ENCODE peak calls at places on chromosomes 13 and 19, in four cellular contexts. O, L, U and D are unnamed samples. For H3K4me1, the result is how much of the 10 kb centered on the place peaks cover.

GRCh38 chr13:89925107-89925506 is 1422.4 kb upstream of the MIR17HG start:
- DNase-seq in L (peak), U (peak), O (no peak), D (no peak)

GRCh38 chr13:43005460-43006236 is 13.6 kb upstream of the EPSTI1 start:
- DNase-seq in L (peak), O (no peak), U (no peak), D (no peak)

GRCh38 chr13:43132228-43132627 is 108.8 kb downstream of the DNAJC15 start:
- DNase-seq in O (no peak), L (peak), U (peak), D (peak)

GRCh38 chr19:10085641-10086031 is 481 bp upstream of the SHFL start:
- DNase-seq in L (no peak), O (peak), U (no peak), D (no peak)

GRCh38 chr13:32745509-32745908 is 159.3 kb downstream of the PDS5B start:
- DNase-seq in O (no peak), L (no peak), U (no peak), D (no peak)

GRCh38 chr13:20633802-20634201 is 66.8 kb downstream of the IFT88 start:
- DNase-seq in U (no peak), L (no peak), O (no peak), D (peak)

GRCh38 chr13:41306271-41307150 is 4.6 kb upstream of the NAA16 start:
- DNase-seq in O (no peak), U (no peak), L (no peak), D (no peak)

GRCh38 chr19:33705090-33705847 is 83.5 kb downstream of the CHST8 start:
- DNase-seq in O (no peak), L (no peak), U (no peak), D (no peak)

GRCh38 chr13:42707596-42707995 is 73.8 kb upstream of the FAM216B start:
- DNase-seq in O (no peak), L (no peak), U (no peak), D (no peak)

GRCh38 chr19:46626441-46626840 is 1.6 kb upstream of the PTGIR start:
- DNase-seq in U (no peak), L (no peak), O (no peak), D (no peak)
- H3K4me1 ChIP-seq in U (under half), L (under half), O (under half), D (under half)

DNA sequence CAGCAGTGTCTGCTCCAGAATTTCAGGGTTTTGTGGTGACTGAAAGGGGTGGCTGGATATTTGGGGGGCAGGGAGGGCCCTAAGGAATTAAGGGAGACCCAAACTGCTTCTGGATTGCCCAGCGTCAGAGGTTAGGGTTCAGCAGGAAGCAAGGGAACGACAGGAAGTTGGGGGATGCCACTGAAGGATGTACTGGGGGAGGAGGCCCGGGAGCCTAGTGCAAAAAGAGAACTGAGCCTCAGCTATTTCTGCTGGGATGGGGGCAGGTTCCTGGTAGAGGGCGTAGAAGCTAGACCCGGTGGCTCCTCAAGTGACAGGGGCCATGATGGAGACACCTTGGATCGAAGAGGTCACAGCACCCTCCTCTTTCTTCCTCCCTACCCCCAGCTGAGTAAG is 1.1 kb downstream of the CYP2S1 start:
- DNase-seq in O (no peak), L (no peak), U (no peak), D (no peak)
- H3K27ac ChIP-seq in O (no peak), L (no peak), U (peak), D (no peak)

DNA sequence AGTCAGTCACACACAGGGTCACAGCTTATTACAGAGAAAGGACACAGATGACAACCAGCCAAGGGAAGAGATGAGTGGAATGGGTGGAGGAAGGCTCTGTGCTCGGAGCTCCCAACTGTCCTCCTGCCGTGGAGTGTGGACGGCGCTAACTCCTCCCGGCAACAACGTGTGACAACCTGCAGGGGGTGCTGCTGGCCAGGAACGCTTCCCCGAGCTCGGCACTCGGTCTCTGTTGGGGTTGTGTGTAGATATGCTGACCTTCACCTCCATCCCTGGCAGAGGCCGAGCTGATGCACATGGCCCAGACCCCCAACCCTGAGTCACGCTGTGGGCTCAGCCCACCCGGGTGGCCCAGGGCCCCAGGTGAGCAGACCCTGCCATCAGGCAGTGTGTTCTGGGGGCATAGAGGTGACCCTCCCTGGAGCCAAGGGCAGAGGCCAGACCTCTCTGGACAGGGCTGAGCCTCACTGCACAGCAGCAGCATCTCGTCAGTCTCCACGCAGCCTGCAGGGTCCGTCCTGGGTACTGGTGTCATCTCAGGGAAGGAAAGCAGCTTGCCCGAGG is 14.1 kb downstream of the ZNF444 start:
- DNase-seq in L (no peak), O (no peak), U (no peak), D (no peak)
- TF ChIP-seq CTCF in L (peak), O (no peak), U (peak), D (peak)

GRCh38 chr19:11408591-11408990 is 10.5 kb downstream of the RGL3 start:
- DNase-seq in U (no peak), L (no peak), O (no peak), D (no peak)

GRCh38 chr19:11414544-11414943 is 4.6 kb downstream of the RGL3 start:
- DNase-seq in O (no peak), U (no peak), L (no peak), D (no peak)

GRCh38 chr19:11405846-11406643 is 13.1 kb downstream of the RGL3 start:
- DNase-seq in L (no peak), U (no peak), O (no peak), D (no peak)

GRCh38 chr19:11416346-11417052 is 2.6 kb downstream of the RGL3 start:
- DNase-seq in O (no peak), U (no peak), L (no peak), D (no peak)

DNA sequence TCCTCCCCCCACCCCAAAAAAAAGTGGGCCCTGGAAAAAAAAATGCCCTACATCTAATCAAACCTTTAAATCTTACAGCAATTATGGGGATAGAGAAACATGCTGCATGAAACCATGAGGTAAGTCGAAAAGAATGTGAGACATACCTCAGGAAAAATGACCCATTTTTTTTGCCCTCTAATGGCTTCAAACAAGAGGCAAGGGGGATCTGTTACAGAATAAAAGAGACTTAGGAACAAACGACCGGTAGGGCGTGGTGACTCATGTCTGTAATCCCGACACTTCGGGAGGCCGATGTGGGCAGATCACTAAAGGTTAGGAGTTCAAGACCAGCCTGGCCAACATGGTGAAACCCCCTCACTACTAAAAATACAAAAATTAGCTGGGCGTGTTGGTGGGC is 8.4 kb downstream of the RGL3 start:
- DNase-seq in L (no peak), O (no peak), U (no peak), D (peak)
- H3K4me1 ChIP-seq in L (under half), O (under half), U (under half), D (under half)

GRCh38 chr19:37218592-37218935 is 550 bp downstream of the ZNF383 start:
- DNase-seq in L (no peak), U (no peak), O (no peak), D (no peak)
- H3K27ac ChIP-seq in L (peak), U (peak), O (peak), D (peak)